ENCODE peak calls at places on chromosomes 2 and 18, in five cellular contexts. N is SK-N-MC, T is NCI-H2171 treated with DMSO at 0.1 percent for 48 hours, J is H9, X is hepatocyte. C is an unnamed sample.

GRCh38 chr2:219243291-219243761 is 1.9 kb downstream of the GLB1L start:
- DNase-seq in N (no peak), X (no peak), J (no peak), T (no peak), C (no peak)

GRCh38 chr2:231905026-231905425 is 21.2 kb downstream of the NPPC start:
- DNase-seq in N (no peak), T (no peak), J (no peak), X (no peak), C (no peak)

GRCh38 chr2:109320195-109320935 is 191.4 kb downstream of the SH3RF3 start:
- DNase-seq in T (no peak), J (no peak), X (no peak), N (no peak), C (no peak)

GRCh38 chr2:134395779-134396178 is 141.9 kb downstream of the MGAT5 start:
- DNase-seq in J (no peak), X (no peak), T (no peak), N (no peak), C (no peak)

GRCh38 chr2:205175831-205176230 is 506.5 kb upstream of the NRP2 start:
- DNase-seq in J (no peak), N (no peak), T (peak), X (no peak), C (no peak)

GRCh38 chr18:80023173-80023572 is 11.1 kb upstream of the RBFA start:
- DNase-seq in T (no peak), J (no peak), N (no peak), X (no peak), C (no peak)

GRCh38 chr2:219637842-219638185 is 10.4 kb downstream of the SLC4A3 start:
- DNase-seq in X (no peak), J (no peak), T (no peak), N (no peak), C (no peak)

GRCh38 chr18:63472380-63472779 is 4.4 kb upstream of the SERPINB5 start:
- DNase-seq in T (no peak), N (no peak), J (no peak), X (peak), C (no peak)

GRCh38 chr18:42436366-42436765 is 481.3 kb downstream of the PIK3C3 start:
- DNase-seq in N (no peak), J (no peak), X (no peak), T (no peak), C (no peak)

GRCh38 chr2:98455494-98455976 is 10.9 kb downstream of the INPP4A start:
- DNase-seq in J (no peak), X (no peak), N (no peak), T (no peak), C (no peak)

GRCh38 chr18:9095297-9096012 is 7.0 kb upstream of the NDUFV2 start:
- DNase-seq in J (no peak), T (no peak), N (no peak), X (peak), C (no peak)

GRCh38 chr2:119678021-119678656 is 862 bp upstream of the TMEM177 start:
- DNase-seq in N (no peak), X (no peak), T (peak), J (peak), C (no peak)

GRCh38 chr2:10036095-10036879 is 7.1 kb upstream of the KLF11 start:
- DNase-seq in X (no peak), T (no peak), J (no peak), N (no peak), C (no peak)

GRCh38 chr18:23317975-23318675 is 135.0 kb upstream of the RIOK3 start:
- DNase-seq in X (no peak), J (no peak), T (no peak), N (no peak), C (no peak)

GRCh38 chr2:217902281-217903141 is 100.3 kb downstream of the TNS1 start:
- DNase-seq in N (no peak), T (no peak), X (peak), J (no peak), C (no peak)

GRCh38 chr2:229713371-229714079 is 830 bp downstream of the DNER start:
- DNase-seq in T (no peak), N (no peak), J (peak), X (peak), C (no peak)

GRCh38 chr2:85935746-85936208 is 47.0 kb upstream of the ST3GAL5 start:
- DNase-seq in J (peak), N (no peak), X (no peak), T (peak), C (no peak)

GRCh38 chr2:54895735-54896134 is 154.5 kb downstream of the RTN4 start:
- DNase-seq in X (no peak), N (no peak), T (no peak), J (no peak), C (no peak)

GRCh38 chr2:236912316-236913153 is 173.2 kb upstream of the COPS8 start:
- DNase-seq in X (no peak), T (no peak), N (no peak), J (no peak), C (no peak)

GRCh38 chr2:241010531-241011295 is 12.3 kb downstream of the SNED1 start:
- DNase-seq in T (no peak), J (no peak), X (no peak), N (no peak), C (no peak)

GRCh38 chr2:96693286-96694200 is 46.3 kb downstream of the LMAN2L start:
- DNase-seq in N (no peak), X (no peak), T (peak), J (no peak), C (no peak)

C was measured in brain pericyte.